ENCODE peak calls at places on chromosomes 7 and 10, in nine cellular contexts. G, H, B, F, Q, Y, N, P and X are unnamed samples.

GRCh38 chr10:119667562-119668328 is 16.6 kb downstream of the BAG3 start:
- DNase-seq in G (no peak), H (peak), B (no peak), F (peak), Q (peak), Y (peak), N (no peak), P (no peak), X (peak)

GRCh38 chr7:121313793-121314676 is 14.8 kb upstream of the WNT16 start:
- DNase-seq in G (no peak), H (no peak), B (no peak), F (no peak), Q (no peak), Y (no peak), N (no peak), P (no peak), X (peak)

GRCh38 chr7:12923971-12924370 is 236.5 kb downstream of the ARL4A start:
- DNase-seq in G (no peak), H (peak), B (no peak), F (peak), Q (no peak), Y (no peak), N (no peak), P (no peak), X (no peak)

GRCh38 chr10:113362645-113363091 is 190.2 kb upstream of the HABP2 start:
- DNase-seq in G (no peak), H (no peak), B (no peak), F (no peak), Q (no peak), Y (no peak), N (no peak), P (no peak), X (no peak)

GRCh38 chr10:59895629-59896116 is 10.7 kb downstream of the CCDC6 start:
- DNase-seq in G (no peak), H (no peak), B (no peak), F (peak), Q (no peak), Y (no peak), N (no peak), P (no peak), X (no peak)

GRCh38 chr7:159109092-159110035 is 35.3 kb downstream of the VIPR2 start:
- DNase-seq in G (no peak), H (no peak), B (peak), F (no peak), Q (no peak), Y (peak), N (no peak), P (peak), X (no peak)

GRCh38 chr7:26367219-26367711 is 75.6 kb downstream of the SNX10 start:
- DNase-seq in G (no peak), H (no peak), B (no peak), F (no peak), Q (no peak), Y (no peak), N (no peak), P (no peak), X (no peak)

GRCh38 chr7:23622469-23622868 is 25.3 kb downstream of the CCDC126 start:
- DNase-seq in G (no peak), H (no peak), B (no peak), F (peak), Q (no peak), Y (no peak), N (no peak), P (no peak), X (no peak)

GRCh38 chr7:29843106-29843505 is 36.8 kb downstream of the WIPF3 start:
- DNase-seq in G (no peak), H (no peak), B (no peak), F (no peak), Q (no peak), Y (no peak), N (no peak), P (no peak), X (peak)

GRCh38 chr10:109203616-109204375 is 719.5 kb downstream of the XPNPEP1 start:
- DNase-seq in G (no peak), H (no peak), B (no peak), F (peak), Q (no peak), Y (no peak), N (no peak), P (no peak), X (no peak)

GRCh38 chr7:86926732-86927131 is 132.7 kb downstream of the ELAPOR2 start:
- DNase-seq in G (peak), H (peak), B (no peak), F (peak), Q (peak), Y (no peak), N (peak), P (no peak), X (peak)

GRCh38 chr10:22601618-22602017 is 112.8 kb downstream of the PIP4K2A start:
- DNase-seq in G (no peak), H (no peak), B (no peak), F (no peak), Q (no peak), Y (no peak), N (no peak), P (no peak), X (no peak)

GRCh38 chr10:14692344-14693199 is 82.1 kb downstream of the FAM107B start:
- DNase-seq in G (no peak), H (no peak), B (no peak), F (no peak), Q (no peak), Y (no peak), N (no peak), P (no peak), X (no peak)

GRCh38 chr10:11875499-11876281 is 52.5 kb downstream of the PROSER2 start:
- DNase-seq in G (no peak), H (peak), B (peak), F (peak), Q (no peak), Y (no peak), N (no peak), P (peak), X (no peak)

GRCh38 chr10:129790710-129791446 is 173.2 kb downstream of the EBF3 start:
- DNase-seq in G (no peak), H (no peak), B (no peak), F (no peak), Q (no peak), Y (no peak), N (no peak), P (no peak), X (peak)